ENCODE peak calls at places on chromosomes 1 and 21, in seven cellular contexts. One of them, this sample, is unnamed.

GRCh38 chr21:41361786-41362604 is at the start of gene MX2:
- DNase-seq in CD4-positive, alpha-beta memory T cell: peak
- DNase-seq in AG10803: peak
- DNase-seq in cardiac fibroblast: peak
- DNase-seq in coronary artery: peak
- DNase-seq in SJCRH30: no peak
- DNase-seq in cardiac muscle cell: peak
- DNase-seq in this sample: peak

GRCh38 chr1:100657876-100658715 is 61.4 kb upstream of the VCAM1 start:
- DNase-seq in cardiac muscle cell: peak
- DNase-seq in SJCRH30: peak
- DNase-seq in coronary artery: no peak
- DNase-seq in AG10803: no peak
- DNase-seq in CD4-positive, alpha-beta memory T cell: no peak
- DNase-seq in cardiac fibroblast: no peak
- DNase-seq in this sample: no peak

GRCh38 chr21:15592271-15592860 is 137.4 kb upstream of the USP25 start:
- DNase-seq in cardiac muscle cell: peak
- DNase-seq in CD4-positive, alpha-beta memory T cell: peak
- DNase-seq in AG10803: peak
- DNase-seq in SJCRH30: peak
- DNase-seq in cardiac fibroblast: peak
- DNase-seq in coronary artery: no peak
- DNase-seq in this sample: peak

GRCh38 chr1:83901547-83902155 is 97.3 kb downstream of the TTLL7 start:
- DNase-seq in SJCRH30: no peak
- DNase-seq in CD4-positive, alpha-beta memory T cell: no peak
- DNase-seq in AG10803: peak
- DNase-seq in coronary artery: no peak
- DNase-seq in cardiac fibroblast: peak
- DNase-seq in cardiac muscle cell: peak
- DNase-seq in this sample: no peak

GRCh38 chr1:30916296-30916695 is 7.7 kb upstream of the SDC3 start:
- DNase-seq in coronary artery: peak
- DNase-seq in AG10803: no peak
- DNase-seq in SJCRH30: no peak
- DNase-seq in cardiac muscle cell: no peak
- DNase-seq in cardiac fibroblast: no peak
- DNase-seq in CD4-positive, alpha-beta memory T cell: no peak
- DNase-seq in this sample: no peak

GRCh38 chr1:18142471-18142870 is 34.9 kb downstream of the IGSF21 start:
- DNase-seq in AG10803: no peak
- DNase-seq in CD4-positive, alpha-beta memory T cell: no peak
- DNase-seq in SJCRH30: no peak
- DNase-seq in coronary artery: no peak
- DNase-seq in cardiac muscle cell: no peak
- DNase-seq in cardiac fibroblast: no peak
- DNase-seq in this sample: no peak

GRCh38 chr1:73100216-73100615 is 817.9 kb upstream of the NEGR1 start:
- DNase-seq in cardiac muscle cell: no peak
- DNase-seq in SJCRH30: no peak
- DNase-seq in AG10803: no peak
- DNase-seq in CD4-positive, alpha-beta memory T cell: no peak
- DNase-seq in coronary artery: no peak
- DNase-seq in cardiac fibroblast: no peak
- DNase-seq in this sample: no peak

GRCh38 chr1:197180252-197180878 is 33.9 kb upstream of the ASPM start:
- DNase-seq in AG10803: peak
- DNase-seq in SJCRH30: peak
- DNase-seq in cardiac fibroblast: peak
- DNase-seq in coronary artery: no peak
- DNase-seq in cardiac muscle cell: peak
- DNase-seq in CD4-positive, alpha-beta memory T cell: peak
- DNase-seq in this sample: no peak

GRCh38 chr1:6384962-6385672 is 8.4 kb downstream of the ACOT7 start:
- DNase-seq in cardiac fibroblast: peak
- DNase-seq in CD4-positive, alpha-beta memory T cell: no peak
- DNase-seq in AG10803: peak
- DNase-seq in coronary artery: no peak
- DNase-seq in SJCRH30: no peak
- DNase-seq in cardiac muscle cell: peak
- DNase-seq in this sample: no peak

GRCh38 chr1:160167580-160167979 is 16.2 kb downstream of the ATP1A4 start:
- DNase-seq in cardiac fibroblast: no peak
- DNase-seq in SJCRH30: peak
- DNase-seq in coronary artery: no peak
- DNase-seq in CD4-positive, alpha-beta memory T cell: no peak
- DNase-seq in cardiac muscle cell: no peak
- DNase-seq in AG10803: no peak
- DNase-seq in this sample: no peak

GRCh38 chr1:230139306-230139705 is 72.3 kb downstream of the GALNT2 start:
- DNase-seq in cardiac fibroblast: no peak
- DNase-seq in AG10803: no peak
- DNase-seq in SJCRH30: peak
- DNase-seq in cardiac muscle cell: no peak
- DNase-seq in coronary artery: no peak
- DNase-seq in CD4-positive, alpha-beta memory T cell: no peak
- DNase-seq in this sample: no peak

GRCh38 chr21:33668180-33668579 is 25.9 kb downstream of the ITSN1 start:
- DNase-seq in coronary artery: no peak
- DNase-seq in AG10803: peak
- DNase-seq in cardiac fibroblast: peak
- DNase-seq in SJCRH30: no peak
- DNase-seq in cardiac muscle cell: peak
- DNase-seq in CD4-positive, alpha-beta memory T cell: no peak
- DNase-seq in this sample: no peak

GRCh38 chr1:192958871-192959270 is 100.3 kb downstream of the UCHL5 start:
- DNase-seq in CD4-positive, alpha-beta memory T cell: no peak
- DNase-seq in AG10803: peak
- DNase-seq in cardiac fibroblast: peak
- DNase-seq in SJCRH30: no peak
- DNase-seq in cardiac muscle cell: peak
- DNase-seq in coronary artery: no peak
- DNase-seq in this sample: no peak

GRCh38 chr1:26717066-26717465 is 21.3 kb downstream of the ARID1A start:
- DNase-seq in AG10803: peak
- DNase-seq in cardiac muscle cell: peak
- DNase-seq in coronary artery: no peak
- DNase-seq in SJCRH30: no peak
- DNase-seq in CD4-positive, alpha-beta memory T cell: no peak
- DNase-seq in cardiac fibroblast: peak
- DNase-seq in this sample: no peak

GRCh38 chr1:75723989-75724471 is 479 bp upstream of the ACADM start:
- DNase-seq in cardiac muscle cell: peak
- DNase-seq in coronary artery: peak
- DNase-seq in CD4-positive, alpha-beta memory T cell: no peak
- DNase-seq in SJCRH30: peak
- DNase-seq in AG10803: peak
- DNase-seq in cardiac fibroblast: peak
- DNase-seq in this sample: no peak

GRCh38 chr21:34698270-34699015 is 29.6 kb downstream of the CLIC6 start:
- DNase-seq in coronary artery: no peak
- DNase-seq in CD4-positive, alpha-beta memory T cell: no peak
- DNase-seq in AG10803: no peak
- DNase-seq in SJCRH30: no peak
- DNase-seq in cardiac fibroblast: no peak
- DNase-seq in cardiac muscle cell: no peak
- DNase-seq in this sample: no peak

GRCh38 chr1:161720341-161720887 is 930 bp upstream of the FCRLB start:
- DNase-seq in cardiac muscle cell: no peak
- DNase-seq in cardiac fibroblast: no peak
- DNase-seq in AG10803: no peak
- DNase-seq in SJCRH30: no peak
- DNase-seq in coronary artery: no peak
- DNase-seq in CD4-positive, alpha-beta memory T cell: no peak
- DNase-seq in this sample: no peak

GRCh38 chr1:32900371-32900955 is 726 bp downstream of the TMEM54 start:
- DNase-seq in SJCRH30: peak
- DNase-seq in CD4-positive, alpha-beta memory T cell: no peak
- DNase-seq in cardiac muscle cell: peak
- DNase-seq in coronary artery: no peak
- DNase-seq in cardiac fibroblast: no peak
- DNase-seq in AG10803: no peak
- DNase-seq in this sample: no peak

GRCh38 chr1:108016451-108016920 is 51.5 kb upstream of the VAV3 start:
- DNase-seq in coronary artery: no peak
- DNase-seq in cardiac fibroblast: peak
- DNase-seq in SJCRH30: peak
- DNase-seq in cardiac muscle cell: peak
- DNase-seq in CD4-positive, alpha-beta memory T cell: no peak
- DNase-seq in AG10803: peak
- DNase-seq in this sample: no peak

GRCh38 chr1:61808968-61809367 is 66.7 kb downstream of the PATJ start:
- DNase-seq in cardiac fibroblast: peak
- DNase-seq in cardiac muscle cell: peak
- DNase-seq in AG10803: peak
- DNase-seq in coronary artery: no peak
- DNase-seq in CD4-positive, alpha-beta memory T cell: no peak
- DNase-seq in SJCRH30: peak
- DNase-seq in this sample: no peak

GRCh38 chr1:43229831-43230780 is 39.7 kb upstream of the TMEM125 start:
- DNase-seq in CD4-positive, alpha-beta memory T cell: no peak
- DNase-seq in cardiac muscle cell: no peak
- DNase-seq in coronary artery: no peak
- DNase-seq in SJCRH30: no peak
- DNase-seq in cardiac fibroblast: no peak
- DNase-seq in AG10803: no peak
- DNase-seq in this sample: no peak

GRCh38 chr1:168603501-168604107 is 27.2 kb downstream of the XCL1 start:
- DNase-seq in coronary artery: no peak
- DNase-seq in AG10803: peak
- DNase-seq in SJCRH30: peak
- DNase-seq in CD4-positive, alpha-beta memory T cell: peak
- DNase-seq in cardiac fibroblast: peak
- DNase-seq in cardiac muscle cell: peak
- DNase-seq in this sample: peak

GRCh38 chr21:46100020-46100419 is 2.1 kb downstream of the COL6A2 start:
- DNase-seq in CD4-positive, alpha-beta memory T cell: no peak
- DNase-seq in cardiac muscle cell: no peak
- DNase-seq in coronary artery: no peak
- DNase-seq in SJCRH30: no peak
- DNase-seq in cardiac fibroblast: no peak
- DNase-seq in AG10803: no peak
- DNase-seq in this sample: peak
- H3K4me3 ChIP-seq in CD4-positive, alpha-beta memory T cell: no peak
- H3K4me3 ChIP-seq in cardiac muscle cell: no peak
- H3K4me3 ChIP-seq in coronary artery: peak
- H3K4me3 ChIP-seq in SJCRH30: no peak
- H3K4me3 ChIP-seq in cardiac fibroblast: peak
- H3K4me3 ChIP-seq in AG10803: peak
- H3K4me3 ChIP-seq in this sample: no peak

DNA sequence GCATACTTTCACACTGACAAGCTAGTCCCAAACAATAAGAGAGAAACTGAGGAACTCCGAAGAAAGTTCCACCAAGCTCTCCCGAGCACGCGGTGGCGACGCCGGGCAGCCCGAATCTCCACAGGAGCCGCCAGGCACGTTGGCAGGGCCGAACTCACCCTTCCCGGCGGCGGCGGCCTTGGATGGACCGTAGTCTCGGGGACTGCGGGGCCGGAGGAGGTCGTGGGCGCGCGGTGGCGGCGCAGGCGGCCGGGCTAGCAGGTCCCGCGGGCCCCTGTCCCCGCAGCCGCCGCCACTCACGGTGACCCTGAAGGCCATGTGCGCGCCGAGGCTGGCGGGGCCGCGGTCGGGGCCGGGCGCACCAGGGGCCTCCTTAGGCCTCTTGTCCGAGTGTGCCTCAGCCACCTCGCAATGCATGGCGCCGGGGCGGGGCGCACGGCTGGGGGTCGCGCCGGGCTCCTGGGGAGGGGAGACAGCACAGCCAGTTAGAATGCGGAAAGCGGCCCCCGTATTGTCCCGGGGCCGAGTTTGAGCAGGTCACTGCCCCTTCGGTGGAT is 1.2 kb downstream of the GLIS1 start:
- DNase-seq in cardiac fibroblast: no peak
- DNase-seq in coronary artery: no peak
- DNase-seq in SJCRH30: no peak
- DNase-seq in CD4-positive, alpha-beta memory T cell: no peak
- DNase-seq in AG10803: no peak
- DNase-seq in cardiac muscle cell: no peak
- DNase-seq in this sample: peak
- H3K4me3 ChIP-seq in cardiac fibroblast: peak
- H3K4me3 ChIP-seq in coronary artery: peak
- H3K4me3 ChIP-seq in SJCRH30: no peak
- H3K4me3 ChIP-seq in CD4-positive, alpha-beta memory T cell: no peak
- H3K4me3 ChIP-seq in AG10803: peak
- H3K4me3 ChIP-seq in cardiac muscle cell: peak
- H3K4me3 ChIP-seq in this sample: no peak

DNA sequence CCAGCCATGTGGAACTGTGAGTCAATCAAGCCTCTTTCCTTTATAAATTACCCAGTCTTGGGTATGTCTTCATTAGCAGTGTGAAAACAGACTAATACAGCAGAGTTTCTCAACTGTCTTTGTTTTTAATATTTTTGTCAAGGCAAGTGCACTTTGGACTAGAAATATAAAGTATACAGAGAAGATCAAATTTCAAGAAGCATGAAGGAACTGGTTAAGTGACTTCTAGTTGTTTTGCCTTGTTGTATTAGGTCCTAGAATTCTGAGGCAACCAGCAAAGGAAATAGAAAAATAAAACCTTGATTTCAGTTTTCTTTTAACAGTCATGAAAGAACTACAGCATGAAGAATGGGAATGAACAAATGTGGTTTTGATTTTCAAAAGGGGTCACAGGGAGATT is 131.1 kb upstream of the PTGFR start:
- DNase-seq in AG10803: no peak
- DNase-seq in cardiac muscle cell: no peak
- DNase-seq in CD4-positive, alpha-beta memory T cell: no peak
- DNase-seq in cardiac fibroblast: no peak
- DNase-seq in coronary artery: no peak
- DNase-seq in SJCRH30: no peak
- DNase-seq in this sample: no peak
- H3K4me3 ChIP-seq in AG10803: no peak
- H3K4me3 ChIP-seq in cardiac muscle cell: no peak
- H3K4me3 ChIP-seq in CD4-positive, alpha-beta memory T cell: no peak
- H3K4me3 ChIP-seq in cardiac fibroblast: no peak
- H3K4me3 ChIP-seq in coronary artery: no peak
- H3K4me3 ChIP-seq in SJCRH30: no peak
- H3K4me3 ChIP-seq in this sample: no peak

DNA sequence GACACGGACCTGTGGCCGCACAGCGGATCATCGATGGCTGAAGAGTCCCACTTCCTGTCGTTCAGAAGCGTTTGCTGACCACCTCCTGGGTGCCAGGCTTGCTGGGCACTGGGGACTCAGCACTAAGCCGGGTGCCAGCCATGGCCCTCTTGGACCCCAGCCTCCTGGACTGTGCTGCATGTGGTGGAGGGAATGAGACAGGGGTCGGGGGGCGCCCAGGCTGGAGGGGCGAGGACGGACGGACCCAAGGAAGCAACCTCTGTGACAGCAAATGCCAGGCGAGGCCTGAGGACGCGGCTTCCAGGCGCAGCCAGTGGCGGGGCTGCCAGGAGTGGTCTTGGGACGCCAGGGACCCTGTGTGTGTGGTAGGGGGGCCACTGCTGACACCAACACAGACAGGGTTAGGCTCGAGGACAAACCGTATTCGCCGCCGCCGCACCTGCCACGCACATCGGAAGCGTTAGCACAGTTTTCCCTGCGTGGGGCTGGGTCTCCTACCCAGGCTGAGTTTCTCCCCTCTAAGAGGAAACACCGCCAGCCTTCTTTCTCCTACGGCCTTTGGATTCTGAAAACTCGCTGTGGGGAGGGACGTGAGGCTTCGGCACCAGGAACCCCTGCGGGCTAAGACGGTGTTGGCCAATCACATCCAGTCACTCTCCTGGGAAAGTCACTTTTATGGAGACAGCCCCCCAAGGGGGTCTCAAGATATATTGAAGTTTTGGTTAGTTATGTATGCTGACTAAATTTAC is 3.1 kb upstream of the MXRA8 start:
- DNase-seq in CD4-positive, alpha-beta memory T cell: no peak
- DNase-seq in coronary artery: no peak
- DNase-seq in SJCRH30: no peak
- DNase-seq in cardiac muscle cell: no peak
- DNase-seq in cardiac fibroblast: no peak
- DNase-seq in AG10803: no peak
- DNase-seq in this sample: no peak
- H3K4me3 ChIP-seq in CD4-positive, alpha-beta memory T cell: no peak
- H3K4me3 ChIP-seq in coronary artery: no peak
- H3K4me3 ChIP-seq in SJCRH30: no peak
- H3K4me3 ChIP-seq in cardiac muscle cell: no peak
- H3K4me3 ChIP-seq in cardiac fibroblast: no peak
- H3K4me3 ChIP-seq in AG10803: peak
- H3K4me3 ChIP-seq in this sample: no peak